ENCODE peak calls at places on chromosomes 6 and 20, in eight cellular contexts. W is tibial artery, P is prostate gland, T is nephron progenitor cell, A is lung, Z is endothelial cell, B is neural crest cell, N is foreskin fibroblast. Q is an unnamed sample.
A peak's percentile ranks its signal among the peaks of the same experiment; 100 is the strongest.

GRCh38 chr6:26554669-26555504 is 16.7 kb downstream of the HMGN4 start:
- DNase-seq in A (no peak), T (peak; percentile 61), P (no peak), Z (peak; percentile 49), W (no peak), B (peak; percentile 57), N (peak; percentile 48), Q (no peak)

GRCh38 chr20:40471261-40471629 is 217.8 kb downstream of the MAFB start:
- DNase-seq in B (no peak), Z (peak; percentile 7), W (no peak), P (no peak), T (peak; percentile 25), N (no peak), A (no peak), Q (no peak)

GRCh38 chr6:140850438-140850837 is 1282.3 kb upstream of the GJE1 start:
- DNase-seq in T (no peak), Z (no peak), W (no peak), A (no peak), P (no peak), B (no peak), N (peak; percentile 48), Q (no peak)

GRCh38 chr6:166836785-166837718 is 119.3 kb downstream of the RNASET2 start:
- DNase-seq in P (no peak), A (no peak), N (no peak), T (no peak), Z (no peak), W (no peak), B (no peak), Q (no peak)

GRCh38 chr20:41632896-41633295 is 14.7 kb upstream of the CHD6 start:
- DNase-seq in B (no peak), Z (no peak), W (no peak), P (no peak), A (no peak), T (no peak), N (peak; percentile 50), Q (no peak)

GRCh38 chr6:105209950-105210706 is 30.3 kb upstream of the POPDC3 start:
- DNase-seq in P (no peak), B (no peak), T (no peak), N (peak; percentile 79), Z (no peak), W (no peak), A (no peak), Q (no peak)

GRCh38 chr20:16368645-16369292 is 204.5 kb downstream of the KIF16B start:
- DNase-seq in W (no peak), P (no peak), B (no peak), T (no peak), Z (no peak), N (peak; percentile 12), A (no peak), Q (no peak)

GRCh38 chr6:24583463-24584389 is 62.3 kb downstream of the KIAA0319 start:
- DNase-seq in Z (peak; percentile 73), A (peak; percentile 79), B (peak; percentile 71), N (peak; percentile 17), W (peak; percentile 74), T (peak; percentile 79), P (peak; percentile 60), Q (peak; percentile 55)

GRCh38 chr6:112883095-112883494 is 536.0 kb downstream of the RFPL4B start:
- DNase-seq in Z (no peak), T (no peak), P (no peak), A (no peak), N (no peak), W (no peak), B (no peak), Q (no peak)

GRCh38 chr6:48714286-48715049 is 603.5 kb upstream of the PTCHD4 start:
- DNase-seq in T (no peak), A (no peak), P (no peak), W (no peak), B (no peak), Z (no peak), N (no peak), Q (no peak)

GRCh38 chr6:84066536-84066935 is 33.0 kb downstream of the MRAP2 start:
- DNase-seq in W (no peak), Z (no peak), T (no peak), B (no peak), N (no peak), P (no peak), A (no peak), Q (no peak)

GRCh38 chr6:89793586-89793985 is 26.0 kb downstream of the MDN1 start:
- DNase-seq in N (no peak), B (no peak), Z (no peak), W (no peak), P (no peak), T (no peak), A (no peak), Q (no peak)

GRCh38 chr20:9022361-9022760 is 46.5 kb upstream of the PLCB4 start:
- DNase-seq in N (no peak), T (no peak), A (no peak), W (no peak), B (no peak), P (no peak), Z (no peak), Q (no peak)

GRCh38 chr6:11621119-11621518 is 83.6 kb downstream of the TMEM170B start:
- DNase-seq in P (no peak), A (no peak), Z (no peak), B (no peak), T (peak; percentile 50), N (peak; percentile 43), W (no peak), Q (no peak)

GRCh38 chr6:37517411-37517812 is 17.7 kb upstream of the CCDC167 start:
- DNase-seq in W (no peak), P (no peak), Z (no peak), T (no peak), A (no peak), N (no peak), B (no peak), Q (no peak)

GRCh38 chr6:116763871-116764270 is 1.6 kb downstream of the FAM162B start:
- DNase-seq in Z (no peak), T (no peak), P (no peak), N (no peak), W (no peak), A (no peak), B (no peak), Q (no peak)

GRCh38 chr20:45547206-45547770 is at the start of gene EPPIN:
- DNase-seq in Z (no peak), A (no peak), W (no peak), B (no peak), N (no peak), P (no peak), T (no peak), Q (no peak)

GRCh38 chr20:45548410-45548809 is 1.2 kb upstream of the EPPIN start:
- DNase-seq in N (no peak), Z (no peak), P (no peak), W (no peak), B (no peak), A (no peak), T (no peak), Q (no peak)

GRCh38 chr20:45545351-45545750 is 1.9 kb downstream of the EPPIN start:
- DNase-seq in N (no peak), B (no peak), P (no peak), A (no peak), W (no peak), Z (no peak), T (no peak), Q (no peak)

GRCh38 chr20:45550765-45551164 is 3.6 kb upstream of the EPPIN start:
- DNase-seq in W (no peak), T (no peak), B (no peak), A (no peak), N (no peak), P (no peak), Z (no peak), Q (no peak)

GRCh38 chr20:45545754-45546453 is 1.3 kb downstream of the EPPIN start:
- DNase-seq in T (no peak), W (no peak), Z (no peak), P (no peak), N (peak; percentile 24), B (no peak), A (no peak), Q (peak; percentile 10)
- TF ChIP-seq CTCF in T (peak; percentile 24), W (peak; percentile 17), Z (peak; percentile 34), P (peak; percentile 42), N (peak; percentile 19), B (peak; percentile 67), A (no peak), Q (no peak)

DNA sequence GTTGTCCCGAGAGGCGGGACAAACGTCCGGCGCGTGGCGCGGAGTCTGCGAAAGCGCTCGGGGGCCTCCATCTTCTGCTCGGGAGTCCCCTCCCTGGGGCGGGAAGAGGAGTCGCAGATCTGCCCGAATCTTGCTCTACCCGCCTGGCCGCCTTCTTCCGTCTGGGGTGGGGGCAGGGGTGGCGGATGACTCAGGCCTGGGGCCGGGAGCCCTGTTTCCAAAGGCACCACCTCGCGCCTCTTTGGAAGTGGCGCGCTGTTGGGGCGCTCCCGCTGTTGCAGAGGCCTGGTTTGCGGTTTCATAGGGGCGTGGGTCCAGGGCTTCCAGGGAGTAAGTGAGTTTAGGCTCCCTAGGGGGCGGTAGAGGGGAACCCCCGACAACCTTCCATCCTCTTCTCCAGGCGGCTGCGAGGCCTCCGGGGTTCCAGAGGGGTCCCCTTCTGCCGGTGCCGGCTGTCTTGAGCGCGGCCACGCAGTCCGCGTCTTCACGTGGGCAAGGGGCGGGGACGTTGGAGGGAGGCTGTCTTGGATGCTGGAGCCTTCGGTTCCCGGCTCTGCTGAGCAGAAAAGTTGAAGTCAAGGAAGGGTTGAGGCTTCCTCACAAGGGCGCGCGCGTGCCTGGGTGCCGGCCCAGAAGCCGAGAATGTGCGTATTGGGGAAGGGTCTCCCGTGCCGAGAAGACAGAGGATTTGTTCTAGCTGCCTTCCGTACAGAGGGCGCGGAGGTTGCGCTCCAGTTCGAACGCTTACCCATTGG is 2.6 kb upstream of the TFAP2C start:
- DNase-seq in A (no peak), T (peak; percentile 70), N (peak; percentile 29), Z (peak; percentile 67), P (no peak), B (peak; percentile 39), W (no peak), Q (peak; percentile 52)
- TF ChIP-seq CTCF in A (no peak), T (peak; percentile 56), N (peak; percentile 48), Z (peak; percentile 69), P (no peak), B (peak; percentile 72), W (no peak), Q (no peak)

GRCh38 chr6:5746392-5747140 is 260.2 kb downstream of the NRN1 start:
- DNase-seq in Z (peak; percentile 31), N (peak; percentile 32), T (peak; percentile 23), W (no peak), P (no peak), A (no peak), B (no peak), Q (no peak)
- TF ChIP-seq CTCF in Z (no peak), N (peak; percentile 40), T (no peak), W (no peak), P (no peak), A (no peak), B (peak; percentile 27), Q (no peak)

GRCh38 chr6:8530775-8531435 is 95.6 kb upstream of the SLC35B3 start:
- DNase-seq in T (peak; percentile 5), W (no peak), P (no peak), A (no peak), N (no peak), B (no peak), Z (no peak), Q (no peak)

GRCh38 chr6:8535505-8535904 is 100.2 kb upstream of the SLC35B3 start:
- DNase-seq in N (no peak), B (no peak), A (no peak), W (no peak), Z (no peak), P (no peak), T (no peak), Q (no peak)

GRCh38 chr6:8539446-8539845 is 104.1 kb upstream of the SLC35B3 start:
- DNase-seq in Z (no peak), N (no peak), W (no peak), B (no peak), T (no peak), A (no peak), P (no peak), Q (peak; percentile 27)

GRCh38 chr6:8536122-8536521 is 100.8 kb upstream of the SLC35B3 start:
- DNase-seq in B (no peak), N (no peak), A (no peak), T (no peak), P (no peak), W (no peak), Z (no peak), Q (no peak)
- TF ChIP-seq CTCF in B (no peak), N (no peak), A (no peak), T (no peak), P (no peak), W (no peak), Z (no peak), Q (no peak)